ENCODE peak calls at places on chromosomes 7 and 10, in eight cellular contexts. One of them, this sample, is unnamed. For H3K9me3, the result is how much of the 10 kb centered on the place peaks cover.

GRCh38 chr7:27651702-27652101 is 11.0 kb downstream of the HIBADH start:
- DNase-seq in RWPE2: no peak
- DNase-seq in colonic mucosa: no peak
- DNase-seq in hepatocyte: no peak
- DNase-seq in iPS DF 6.9: no peak
- DNase-seq in heart right ventricle: no peak
- DNase-seq in suprapubic skin: no peak
- DNase-seq in HepG2: no peak
- DNase-seq in this sample: no peak

GRCh38 chr10:97780991-97781540 is 9.3 kb upstream of the SFRP5 start:
- DNase-seq in RWPE2: no peak
- DNase-seq in colonic mucosa: no peak
- DNase-seq in hepatocyte: no peak
- DNase-seq in iPS DF 6.9: no peak
- DNase-seq in heart right ventricle: no peak
- DNase-seq in suprapubic skin: no peak
- DNase-seq in HepG2: no peak
- DNase-seq in this sample: peak

GRCh38 chr10:122280156-122280555 is 9.1 kb downstream of the BTBD16 start:
- DNase-seq in RWPE2: no peak
- DNase-seq in colonic mucosa: no peak
- DNase-seq in hepatocyte: no peak
- DNase-seq in iPS DF 6.9: no peak
- DNase-seq in heart right ventricle: no peak
- DNase-seq in suprapubic skin: no peak
- DNase-seq in HepG2: no peak
- DNase-seq in this sample: no peak

GRCh38 chr10:36725581-36726520 is 399.5 kb upstream of the ANKRD30A start:
- DNase-seq in RWPE2: peak
- DNase-seq in colonic mucosa: no peak
- DNase-seq in hepatocyte: peak
- DNase-seq in iPS DF 6.9: peak
- DNase-seq in heart right ventricle: peak
- DNase-seq in suprapubic skin: no peak
- DNase-seq in HepG2: peak
- DNase-seq in this sample: peak

GRCh38 chr7:51011710-51012350 is 229.1 kb upstream of the GRB10 start:
- DNase-seq in RWPE2: no peak
- DNase-seq in colonic mucosa: no peak
- DNase-seq in hepatocyte: no peak
- DNase-seq in iPS DF 6.9: no peak
- DNase-seq in heart right ventricle: no peak
- DNase-seq in suprapubic skin: no peak
- DNase-seq in HepG2: no peak
- DNase-seq in this sample: no peak

GRCh38 chr10:4459531-4459930 is 366.5 kb upstream of the AKR1E2 start:
- DNase-seq in RWPE2: no peak
- DNase-seq in colonic mucosa: no peak
- DNase-seq in hepatocyte: peak
- DNase-seq in iPS DF 6.9: no peak
- DNase-seq in heart right ventricle: no peak
- DNase-seq in suprapubic skin: no peak
- DNase-seq in HepG2: peak
- DNase-seq in this sample: no peak

GRCh38 chr10:46524471-46525176 is 31.8 kb downstream of the GPRIN2 start:
- DNase-seq in RWPE2: peak
- DNase-seq in colonic mucosa: no peak
- DNase-seq in hepatocyte: no peak
- DNase-seq in iPS DF 6.9: no peak
- DNase-seq in heart right ventricle: no peak
- DNase-seq in suprapubic skin: peak
- DNase-seq in HepG2: no peak
- DNase-seq in this sample: no peak

GRCh38 chr10:1575481-1576244 is 161.7 kb downstream of the ADARB2 start:
- DNase-seq in RWPE2: peak
- DNase-seq in colonic mucosa: no peak
- DNase-seq in hepatocyte: no peak
- DNase-seq in iPS DF 6.9: no peak
- DNase-seq in heart right ventricle: no peak
- DNase-seq in suprapubic skin: peak
- DNase-seq in HepG2: no peak
- DNase-seq in this sample: no peak

GRCh38 chr10:2936816-2937215 is 130.5 kb upstream of the PFKP start:
- DNase-seq in RWPE2: no peak
- DNase-seq in colonic mucosa: peak
- DNase-seq in hepatocyte: no peak
- DNase-seq in iPS DF 6.9: no peak
- DNase-seq in heart right ventricle: no peak
- DNase-seq in suprapubic skin: no peak
- DNase-seq in HepG2: no peak
- DNase-seq in this sample: no peak

GRCh38 chr7:95088536-95088935 is 181.1 kb downstream of the PPP1R9A start:
- DNase-seq in RWPE2: no peak
- DNase-seq in colonic mucosa: no peak
- DNase-seq in hepatocyte: no peak
- DNase-seq in iPS DF 6.9: no peak
- DNase-seq in heart right ventricle: no peak
- DNase-seq in suprapubic skin: no peak
- DNase-seq in HepG2: no peak
- DNase-seq in this sample: no peak

GRCh38 chr7:142866361-142867096 is 11.7 kb downstream of the EPHB6 start:
- DNase-seq in RWPE2: no peak
- DNase-seq in colonic mucosa: peak
- DNase-seq in hepatocyte: peak
- DNase-seq in iPS DF 6.9: no peak
- DNase-seq in heart right ventricle: no peak
- DNase-seq in suprapubic skin: no peak
- DNase-seq in HepG2: peak
- DNase-seq in this sample: no peak

GRCh38 chr10:98338896-98339295 is 70.9 kb upstream of the LOXL4 start:
- DNase-seq in RWPE2: no peak
- DNase-seq in colonic mucosa: no peak
- DNase-seq in hepatocyte: no peak
- DNase-seq in iPS DF 6.9: no peak
- DNase-seq in heart right ventricle: no peak
- DNase-seq in suprapubic skin: no peak
- DNase-seq in HepG2: no peak
- DNase-seq in this sample: no peak

GRCh38 chr10:124035928-124036558 is 57.4 kb downstream of the CHST15 start:
- DNase-seq in RWPE2: no peak
- DNase-seq in colonic mucosa: peak
- DNase-seq in hepatocyte: peak
- DNase-seq in iPS DF 6.9: no peak
- DNase-seq in heart right ventricle: no peak
- DNase-seq in suprapubic skin: no peak
- DNase-seq in HepG2: peak
- DNase-seq in this sample: peak

GRCh38 chr10:97796651-97797050 is 24.9 kb upstream of the SFRP5 start:
- DNase-seq in RWPE2: no peak
- DNase-seq in colonic mucosa: no peak
- DNase-seq in hepatocyte: no peak
- DNase-seq in iPS DF 6.9: no peak
- DNase-seq in heart right ventricle: no peak
- DNase-seq in suprapubic skin: no peak
- DNase-seq in HepG2: no peak
- DNase-seq in this sample: no peak

GRCh38 chr10:118520116-118520742 is 75.2 kb downstream of the PRLHR start:
- DNase-seq in RWPE2: no peak
- DNase-seq in colonic mucosa: no peak
- DNase-seq in hepatocyte: no peak
- DNase-seq in iPS DF 6.9: no peak
- DNase-seq in heart right ventricle: no peak
- DNase-seq in suprapubic skin: no peak
- DNase-seq in HepG2: peak
- DNase-seq in this sample: no peak

GRCh38 chr7:150778014-150778737 is 22.0 kb downstream of the TMEM176B start:
- DNase-seq in RWPE2: no peak
- DNase-seq in colonic mucosa: no peak
- DNase-seq in hepatocyte: no peak
- DNase-seq in iPS DF 6.9: no peak
- DNase-seq in heart right ventricle: no peak
- DNase-seq in suprapubic skin: no peak
- DNase-seq in HepG2: peak
- DNase-seq in this sample: no peak

GRCh38 chr7:150781961-150782360 is 18.2 kb downstream of the TMEM176B start:
- DNase-seq in RWPE2: no peak
- DNase-seq in colonic mucosa: no peak
- DNase-seq in hepatocyte: no peak
- DNase-seq in iPS DF 6.9: no peak
- DNase-seq in heart right ventricle: no peak
- DNase-seq in suprapubic skin: no peak
- DNase-seq in HepG2: no peak
- DNase-seq in this sample: no peak

GRCh38 chr7:150778738-150779301 is 21.3 kb downstream of the TMEM176B start:
- DNase-seq in RWPE2: no peak
- DNase-seq in colonic mucosa: peak
- DNase-seq in hepatocyte: peak
- DNase-seq in iPS DF 6.9: peak
- DNase-seq in heart right ventricle: peak
- DNase-seq in suprapubic skin: peak
- DNase-seq in HepG2: peak
- DNase-seq in this sample: peak

GRCh38 chr7:150781016-150781415 is 19.1 kb downstream of the TMEM176B start:
- DNase-seq in RWPE2: no peak
- DNase-seq in colonic mucosa: no peak
- DNase-seq in hepatocyte: no peak
- DNase-seq in iPS DF 6.9: no peak
- DNase-seq in heart right ventricle: no peak
- DNase-seq in suprapubic skin: no peak
- DNase-seq in HepG2: no peak
- DNase-seq in this sample: no peak

DNA sequence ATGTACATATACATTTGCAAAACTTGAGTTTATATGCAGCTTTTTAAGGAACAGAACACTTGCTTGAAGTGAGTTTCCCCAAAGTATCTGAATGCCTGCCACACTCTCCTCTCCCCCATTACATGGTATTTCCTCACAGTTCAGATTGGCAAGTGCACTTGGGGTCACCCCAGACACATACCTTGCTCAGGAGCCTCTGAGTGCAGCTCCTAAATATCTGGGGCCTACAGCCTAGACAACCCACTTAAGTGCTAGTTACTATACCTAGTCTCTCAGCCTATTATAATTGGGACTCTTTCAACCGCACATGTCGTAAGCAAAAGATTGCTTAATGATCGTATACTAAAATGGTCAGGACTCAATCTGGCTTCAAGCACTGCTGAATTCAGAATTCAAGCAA is 19.9 kb downstream of the TMEM176B start:
- DNase-seq in RWPE2: no peak
- DNase-seq in colonic mucosa: no peak
- DNase-seq in hepatocyte: no peak
- DNase-seq in iPS DF 6.9: no peak
- DNase-seq in heart right ventricle: no peak
- DNase-seq in suprapubic skin: no peak
- DNase-seq in HepG2: no peak
- DNase-seq in this sample: no peak
- H3K27ac ChIP-seq in RWPE2: no peak
- H3K27ac ChIP-seq in colonic mucosa: peak
- H3K27ac ChIP-seq in hepatocyte: peak
- H3K27ac ChIP-seq in iPS DF 6.9: no peak
- H3K27ac ChIP-seq in heart right ventricle: no peak
- H3K27ac ChIP-seq in suprapubic skin: no peak
- H3K27ac ChIP-seq in HepG2: no peak
- H3K27ac ChIP-seq in this sample: no peak

GRCh38 chr7:155631155-155631554 is 13.3 kb upstream of the RBM33 start:
- DNase-seq in RWPE2: no peak
- DNase-seq in colonic mucosa: no peak
- DNase-seq in hepatocyte: no peak
- DNase-seq in iPS DF 6.9: no peak
- DNase-seq in heart right ventricle: no peak
- DNase-seq in suprapubic skin: no peak
- DNase-seq in HepG2: no peak
- DNase-seq in this sample: no peak
- H3K9me3 ChIP-seq in RWPE2: under half
- H3K9me3 ChIP-seq in colonic mucosa: under half
- H3K9me3 ChIP-seq in hepatocyte: under half
- H3K9me3 ChIP-seq in iPS DF 6.9: under half
- H3K9me3 ChIP-seq in heart right ventricle: under half
- H3K9me3 ChIP-seq in suprapubic skin: under half
- H3K9me3 ChIP-seq in HepG2: under half
- H3K9me3 ChIP-seq in this sample: under half

DNA sequence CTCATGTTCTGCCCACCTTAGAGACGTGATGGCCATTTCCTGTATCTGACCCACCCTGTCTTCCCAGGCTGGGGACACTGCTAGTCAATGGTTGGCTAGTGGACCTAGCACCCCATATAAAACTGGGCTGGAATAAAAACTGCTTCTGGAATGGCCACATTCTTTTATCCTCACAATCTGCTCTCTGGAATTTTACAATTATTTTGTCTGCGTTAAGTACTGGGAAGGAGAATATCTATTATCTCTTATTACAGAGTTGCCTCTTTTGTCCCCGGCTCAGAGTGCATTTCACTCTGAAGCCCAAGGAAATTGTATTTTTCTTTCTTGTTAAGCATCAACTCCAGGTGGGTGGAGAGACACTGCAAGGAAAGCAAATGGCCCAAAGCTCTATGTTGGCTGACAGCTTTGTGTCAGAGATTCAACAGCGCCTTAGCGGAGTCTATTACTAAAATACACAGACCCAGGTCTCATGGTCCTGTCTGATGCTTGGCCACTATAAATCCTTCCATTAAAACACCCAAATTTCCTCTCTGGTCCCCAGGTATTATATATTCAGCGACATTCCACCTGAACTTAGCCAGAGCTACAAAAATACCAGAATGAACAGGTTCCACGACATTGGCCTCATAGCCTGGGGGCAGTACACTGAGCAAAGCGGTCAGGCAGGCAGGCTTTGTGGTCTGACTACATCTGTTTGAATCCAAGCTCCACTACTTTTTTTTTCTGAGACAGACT is 121.7 kb downstream of the PRPF18 start:
- DNase-seq in RWPE2: no peak
- DNase-seq in colonic mucosa: no peak
- DNase-seq in hepatocyte: peak
- DNase-seq in iPS DF 6.9: no peak
- DNase-seq in heart right ventricle: no peak
- DNase-seq in suprapubic skin: no peak
- DNase-seq in HepG2: no peak
- DNase-seq in this sample: no peak
- H3K27ac ChIP-seq in RWPE2: peak
- H3K27ac ChIP-seq in colonic mucosa: no peak
- H3K27ac ChIP-seq in hepatocyte: peak
- H3K27ac ChIP-seq in iPS DF 6.9: no peak
- H3K27ac ChIP-seq in heart right ventricle: peak
- H3K27ac ChIP-seq in suprapubic skin: peak
- H3K27ac ChIP-seq in HepG2: no peak
- H3K27ac ChIP-seq in this sample: peak

DNA sequence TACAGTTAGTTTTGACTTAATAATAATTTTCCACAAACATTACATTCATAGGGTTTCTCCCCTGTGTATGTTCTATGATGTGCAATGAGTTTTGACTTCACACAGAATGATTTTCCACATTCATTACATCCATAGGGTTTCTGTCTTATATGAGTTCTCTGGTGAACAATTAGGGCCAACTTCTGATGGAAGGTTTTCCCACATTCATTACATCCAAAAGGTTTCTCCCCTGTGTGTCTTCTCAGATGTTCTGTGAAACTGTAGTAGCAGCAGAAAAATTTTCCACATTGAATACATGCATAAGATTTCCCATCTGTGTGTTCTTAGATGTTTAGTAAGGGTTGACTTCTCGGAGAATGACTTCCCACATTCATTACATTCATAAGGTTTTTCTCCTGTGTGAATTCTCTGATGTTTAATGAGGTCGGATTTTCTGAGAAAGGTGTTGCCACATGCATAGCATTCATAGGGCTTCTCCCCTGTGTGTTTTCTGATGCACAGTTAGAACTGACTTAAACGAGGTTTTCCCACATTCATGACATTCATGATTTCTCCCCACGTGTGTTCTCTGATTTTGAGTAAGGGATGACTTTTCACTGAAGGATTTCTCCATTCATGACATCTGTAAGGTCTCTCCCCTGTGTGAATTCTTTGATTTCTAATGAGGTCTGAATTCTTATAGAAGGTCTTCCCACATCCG is 118.5 kb downstream of the ZNF33B start:
- DNase-seq in RWPE2: no peak
- DNase-seq in colonic mucosa: no peak
- DNase-seq in hepatocyte: no peak
- DNase-seq in iPS DF 6.9: no peak
- DNase-seq in heart right ventricle: no peak
- DNase-seq in suprapubic skin: no peak
- DNase-seq in HepG2: no peak
- DNase-seq in this sample: no peak
- H3K9me3 ChIP-seq in RWPE2: under half
- H3K9me3 ChIP-seq in colonic mucosa: under half
- H3K9me3 ChIP-seq in hepatocyte: half or more
- H3K9me3 ChIP-seq in iPS DF 6.9: under half
- H3K9me3 ChIP-seq in heart right ventricle: half or more
- H3K9me3 ChIP-seq in suprapubic skin: half or more
- H3K9me3 ChIP-seq in HepG2: under half
- H3K9me3 ChIP-seq in this sample: under half